ENCODE peak calls at places on chromosomes 5 and 9, in nine cellular contexts. V, O, Q, B, D, F, C, Z and W are unnamed samples.

GRCh38 chr5:135880278-135880677 is 15.4 kb downstream of the IL9 start:
- DNase-seq in F (no peak), B (no peak), Z (no peak), D (no peak), C (no peak), V (no peak), Q (no peak), O (no peak), W (peak; percentile 25)

GRCh38 chr5:122126177-122126701 is 3.1 kb upstream of the ZNF474 start:
- DNase-seq in F (no peak), Q (no peak), C (peak; percentile 50), V (no peak), D (peak; percentile 91), O (no peak), B (no peak), Z (no peak), W (no peak)

GRCh38 chr9:99822596-99823391 is 1.1 kb downstream of the NR4A3 start:
- DNase-seq in C (peak; percentile 68), Z (peak; percentile 34), D (peak; percentile 53), F (peak; percentile 23), B (no peak), Q (no peak), O (peak; percentile 67), V (peak; percentile 69), W (peak; percentile 78)

GRCh38 chr9:126724226-126724625 is 80.6 kb upstream of the ZBTB43 start:
- DNase-seq in Z (no peak), C (peak; percentile 19), D (no peak), B (no peak), F (no peak), O (no peak), V (no peak), Q (no peak), W (no peak)

GRCh38 chr5:132827943-132828673 is 2.3 kb downstream of the SHROOM1 start:
- DNase-seq in V (no peak), Q (no peak), D (no peak), Z (no peak), B (no peak), O (no peak), C (no peak), F (no peak), W (no peak)

GRCh38 chr5:136006164-136006563 is 22.6 kb upstream of the TGFBI start:
- DNase-seq in B (no peak), C (no peak), Q (no peak), V (no peak), F (no peak), O (no peak), Z (peak; percentile 62), D (peak; percentile 92), W (no peak)

GRCh38 chr9:117687532-117687931 is 16.7 kb upstream of the TLR4 start:
- DNase-seq in V (no peak), F (no peak), D (no peak), Q (no peak), C (no peak), O (no peak), Z (no peak), B (no peak), W (no peak)

GRCh38 chr5:57494104-57495098 is 11.8 kb upstream of the ACTBL2 start:
- DNase-seq in B (no peak), C (peak; percentile 99), Z (peak; percentile 32), V (no peak), Q (peak; percentile 87), D (peak; percentile 100), F (peak; percentile 15), O (no peak), W (peak; percentile 73)

DNA sequence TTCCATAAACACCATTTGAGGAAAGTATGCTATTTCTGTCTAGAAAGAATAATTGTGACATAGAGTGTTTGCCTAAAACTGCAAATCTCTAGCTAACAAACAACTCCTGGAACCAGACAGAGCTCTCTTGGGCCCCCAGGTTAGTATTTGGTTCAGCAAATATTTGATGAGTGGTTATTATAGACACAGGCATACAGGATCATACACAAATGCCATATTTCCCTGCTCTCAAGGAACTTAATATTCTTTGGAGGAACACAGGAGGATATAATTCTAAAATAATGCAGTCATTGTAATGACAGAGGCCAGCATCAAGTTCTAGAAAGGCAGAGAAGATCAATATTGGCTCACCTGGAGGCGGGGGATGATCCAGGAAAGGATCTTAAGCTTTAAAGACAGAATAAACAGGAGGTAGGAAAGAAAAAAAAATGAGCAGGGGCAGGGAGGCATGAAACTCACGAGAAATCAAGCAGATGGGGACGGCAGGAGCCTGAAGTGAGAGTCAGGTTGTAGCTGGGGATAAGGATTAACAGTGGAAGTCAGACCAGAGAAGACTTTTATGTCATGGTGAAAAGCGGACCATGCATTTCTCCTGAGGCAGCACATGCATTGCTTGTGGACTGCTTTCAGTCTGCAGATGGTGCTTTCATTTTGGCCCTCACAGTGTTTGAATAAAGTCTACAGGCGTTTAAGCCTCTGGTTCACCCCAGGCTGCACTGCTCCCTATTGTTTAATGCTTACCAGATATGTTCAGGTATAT is 127.8 kb downstream of the GCNT1 start:
- DNase-seq in B (no peak), Q (no peak), F (no peak), Z (no peak), V (no peak), O (no peak), D (no peak), C (no peak), W (no peak)
- H3K4me1 ChIP-seq in B (no peaks in the 10 kb centered on the region), Q (no peaks in the 10 kb centered on the region), F (no peaks in the 10 kb centered on the region), Z (no peaks in the 10 kb centered on the region), V (peaks cover 3% of the 10 kb centered on the region), O (no peaks in the 10 kb centered on the region), D (no peaks in the 10 kb centered on the region), C (no peaks in the 10 kb centered on the region), W (no peaks in the 10 kb centered on the region)

GRCh38 chr5:4551034-4551433 is 589.1 kb upstream of the ADAMTS16 start:
- DNase-seq in Z (no peak), D (peak; percentile 90), Q (no peak), B (no peak), F (no peak), V (no peak), C (no peak), O (no peak), W (no peak)

GRCh38 chr5:4553130-4553529 is 587.0 kb upstream of the ADAMTS16 start:
- DNase-seq in F (no peak), O (no peak), V (no peak), C (no peak), Q (no peak), B (no peak), Z (no peak), D (no peak), W (no peak)

GRCh38 chr5:4553968-4554367 is 586.2 kb upstream of the ADAMTS16 start:
- DNase-seq in V (no peak), Q (no peak), O (no peak), D (no peak), C (no peak), B (no peak), Z (no peak), F (no peak), W (no peak)

GRCh38 chr5:4561403-4561802 is 578.7 kb upstream of the ADAMTS16 start:
- DNase-seq in V (no peak), O (no peak), B (no peak), C (no peak), F (no peak), Z (no peak), Q (no peak), D (no peak), W (no peak)

DNA sequence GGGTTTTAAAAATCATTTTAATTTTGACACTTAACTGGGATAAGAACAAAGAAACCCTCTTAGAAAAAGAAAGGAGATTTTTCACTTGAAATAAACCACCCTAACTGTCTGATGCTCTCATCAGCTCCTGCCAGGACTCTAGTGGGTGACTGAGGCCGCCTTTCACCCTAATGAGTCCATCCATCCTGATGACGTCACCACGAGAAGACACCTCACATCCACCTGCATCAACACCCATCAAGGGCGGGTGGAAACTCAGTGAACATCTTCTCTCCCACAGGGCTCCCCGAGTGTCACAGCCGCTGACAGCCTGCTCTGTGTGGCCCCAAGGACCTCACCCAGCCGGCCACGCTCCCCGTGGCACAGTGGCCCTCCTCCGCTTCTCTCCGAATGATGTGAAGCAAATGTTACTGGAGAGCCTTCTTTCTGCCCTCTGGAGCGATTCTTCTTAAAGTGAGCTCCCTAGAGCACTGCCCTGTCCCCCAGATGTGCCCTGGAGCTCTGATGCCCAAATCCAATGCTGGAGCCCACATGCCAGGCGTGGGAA is 584.3 kb upstream of the ADAMTS16 start:
- DNase-seq in V (no peak), D (no peak), F (no peak), C (no peak), Q (no peak), Z (no peak), B (no peak), O (no peak), W (no peak)
- H3K9me3 ChIP-seq in V (no peaks in the 10 kb centered on the region), D (no peaks in the 10 kb centered on the region), F (no peaks in the 10 kb centered on the region), C (no peaks in the 10 kb centered on the region), Q (no peaks in the 10 kb centered on the region), Z (peaks cover under 1% of the 10 kb centered on the region), B (peaks cover under 1% of the 10 kb centered on the region), O (no peaks in the 10 kb centered on the region), W (peaks cover 3% of the 10 kb centered on the region)

GRCh38 chr9:75588808-75589207 is 301.7 kb upstream of the PCSK5 start:
- DNase-seq in C (no peak), F (no peak), D (no peak), B (no peak), V (no peak), O (no peak), Q (no peak), Z (no peak), W (no peak)

GRCh38 chr9:75591972-75592371 is 298.5 kb upstream of the PCSK5 start:
- DNase-seq in Q (no peak), B (no peak), F (no peak), D (no peak), C (no peak), Z (peak; percentile 34), V (no peak), O (no peak), W (no peak)

GRCh38 chr9:75593920-75594319 is 296.6 kb upstream of the PCSK5 start:
- DNase-seq in Z (no peak), D (no peak), F (no peak), Q (no peak), B (no peak), V (no peak), C (no peak), O (no peak), W (no peak)

DNA sequence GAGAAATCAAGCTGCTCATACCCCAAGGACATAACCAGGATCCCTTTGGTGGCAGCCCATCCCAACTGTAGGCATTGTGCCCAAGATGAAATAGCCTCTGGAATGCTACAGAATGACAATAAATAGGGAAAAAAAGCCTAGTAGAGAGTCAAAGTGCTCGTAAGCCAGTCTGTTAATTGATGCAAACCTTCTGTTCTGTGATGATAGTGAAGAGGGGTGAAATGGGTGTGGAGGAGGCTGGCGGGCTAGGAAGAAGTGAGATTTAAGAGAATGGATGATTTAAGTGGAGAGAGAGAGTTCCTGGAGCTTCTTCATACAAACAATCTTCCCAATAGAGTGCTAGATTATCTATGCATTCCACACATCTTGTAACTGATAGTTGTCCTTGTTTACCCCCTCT is 301.0 kb upstream of the PCSK5 start:
- DNase-seq in Z (no peak), C (no peak), V (no peak), Q (no peak), B (no peak), O (no peak), F (no peak), D (no peak), W (no peak)
- H3K4me1 ChIP-seq in Z (no peaks in the 10 kb centered on the region), C (no peaks in the 10 kb centered on the region), V (no peaks in the 10 kb centered on the region), Q (no peaks in the 10 kb centered on the region), B (no peaks in the 10 kb centered on the region), O (no peaks in the 10 kb centered on the region), F (no peaks in the 10 kb centered on the region), D (no peaks in the 10 kb centered on the region), W (no peaks in the 10 kb centered on the region)

DNA sequence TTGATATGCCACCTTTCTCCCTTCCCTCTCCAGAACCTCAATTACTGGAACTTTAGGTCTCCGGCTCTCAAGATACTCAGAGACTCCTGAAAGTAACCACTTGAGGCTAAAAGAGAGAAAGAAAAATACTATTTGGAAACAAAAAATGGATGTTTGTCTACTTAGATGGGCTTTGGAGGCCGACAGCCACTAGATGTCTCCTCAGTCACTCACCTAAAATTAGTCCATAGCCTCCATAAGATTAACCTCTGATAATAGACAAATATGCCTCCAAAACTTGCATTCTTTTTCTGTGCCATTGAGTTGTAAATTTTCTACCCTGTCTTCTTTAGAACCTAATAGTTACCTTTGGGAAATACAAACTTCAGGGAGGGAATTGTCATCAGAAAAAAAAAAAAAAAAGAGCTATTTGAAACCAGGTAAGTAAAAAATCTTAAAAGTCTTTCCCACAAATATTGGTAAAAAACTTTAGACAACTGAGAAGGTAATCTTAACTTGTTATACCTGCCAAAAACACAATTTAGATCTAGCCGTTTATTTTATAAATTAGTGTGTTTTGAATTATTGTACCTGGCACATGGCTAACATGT is 11.2 kb upstream of the PCDH1 start:
- DNase-seq in F (no peak), B (no peak), D (no peak), Q (no peak), V (no peak), Z (no peak), C (peak; percentile 32), O (no peak), W (no peak)
- H3K9me3 ChIP-seq in F (no peaks in the 10 kb centered on the region), B (no peaks in the 10 kb centered on the region), D (no peaks in the 10 kb centered on the region), Q (no peaks in the 10 kb centered on the region), V (no peaks in the 10 kb centered on the region), Z (no peaks in the 10 kb centered on the region), C (no peaks in the 10 kb centered on the region), O (no peaks in the 10 kb centered on the region), W (no peaks in the 10 kb centered on the region)